ENCODE peak calls at places on chromosomes 13 and 19, in eight cellular contexts. One of them, this sample, is unnamed.

GRCh38 chr13:85313761-85314503 is 485.3 kb downstream of the SLITRK6 start:
- DNase-seq in IMR-90: peak
- DNase-seq in Peyer's patch: no peak
- DNase-seq in lower lobe of right lung: no peak
- DNase-seq in dorsolateral prefrontal cortex: no peak
- DNase-seq in stomach: no peak
- DNase-seq in H1: no peak
- DNase-seq in ovary: no peak
- DNase-seq in this sample: no peak

GRCh38 chr13:100443278-100443997 is 145.2 kb downstream of the GGACT start:
- DNase-seq in IMR-90: no peak
- DNase-seq in Peyer's patch: no peak
- DNase-seq in lower lobe of right lung: no peak
- DNase-seq in dorsolateral prefrontal cortex: no peak
- DNase-seq in stomach: no peak
- DNase-seq in H1: no peak
- DNase-seq in ovary: no peak
- DNase-seq in this sample: no peak

GRCh38 chr13:21567714-21568113 is 36.3 kb downstream of the MICU2 start:
- DNase-seq in IMR-90: peak
- DNase-seq in Peyer's patch: no peak
- DNase-seq in lower lobe of right lung: no peak
- DNase-seq in dorsolateral prefrontal cortex: no peak
- DNase-seq in stomach: no peak
- DNase-seq in H1: no peak
- DNase-seq in ovary: no peak
- DNase-seq in this sample: no peak

GRCh38 chr13:98033277-98034247 is 80.1 kb downstream of the IPO5 start:
- DNase-seq in IMR-90: peak
- DNase-seq in Peyer's patch: no peak
- DNase-seq in lower lobe of right lung: no peak
- DNase-seq in dorsolateral prefrontal cortex: no peak
- DNase-seq in stomach: no peak
- DNase-seq in H1: no peak
- DNase-seq in ovary: no peak
- DNase-seq in this sample: no peak

GRCh38 chr13:31485651-31486051 is 253.7 kb upstream of the RXFP2 start:
- DNase-seq in IMR-90: no peak
- DNase-seq in Peyer's patch: no peak
- DNase-seq in lower lobe of right lung: no peak
- DNase-seq in dorsolateral prefrontal cortex: no peak
- DNase-seq in stomach: no peak
- DNase-seq in H1: no peak
- DNase-seq in ovary: no peak
- DNase-seq in this sample: no peak

GRCh38 chr19:45884682-45885555 is 1.0 kb downstream of the IRF2BP1 start:
- DNase-seq in IMR-90: no peak
- DNase-seq in Peyer's patch: no peak
- DNase-seq in lower lobe of right lung: no peak
- DNase-seq in dorsolateral prefrontal cortex: no peak
- DNase-seq in stomach: peak
- DNase-seq in H1: no peak
- DNase-seq in ovary: peak
- DNase-seq in this sample: peak

GRCh38 chr13:87810391-87810801 is 139.2 kb downstream of the SLITRK5 start:
- DNase-seq in IMR-90: no peak
- DNase-seq in Peyer's patch: peak
- DNase-seq in lower lobe of right lung: no peak
- DNase-seq in dorsolateral prefrontal cortex: no peak
- DNase-seq in stomach: no peak
- DNase-seq in H1: peak
- DNase-seq in ovary: no peak
- DNase-seq in this sample: peak

GRCh38 chr19:57123882-57124281 is 4.1 kb downstream of the USP29 start:
- DNase-seq in IMR-90: no peak
- DNase-seq in Peyer's patch: no peak
- DNase-seq in lower lobe of right lung: no peak
- DNase-seq in dorsolateral prefrontal cortex: no peak
- DNase-seq in stomach: no peak
- DNase-seq in H1: no peak
- DNase-seq in ovary: no peak
- DNase-seq in this sample: no peak

GRCh38 chr13:66237411-66238062 is 992.6 kb downstream of the PCDH9 start:
- DNase-seq in IMR-90: no peak
- DNase-seq in Peyer's patch: no peak
- DNase-seq in lower lobe of right lung: no peak
- DNase-seq in dorsolateral prefrontal cortex: no peak
- DNase-seq in stomach: no peak
- DNase-seq in H1: no peak
- DNase-seq in ovary: no peak
- DNase-seq in this sample: no peak
- TF ChIP-seq CTCF in IMR-90: no peak
- TF ChIP-seq CTCF in Peyer's patch: no peak
- TF ChIP-seq CTCF in lower lobe of right lung: no peak
- TF ChIP-seq CTCF in dorsolateral prefrontal cortex: peak
- TF ChIP-seq CTCF in stomach: no peak
- TF ChIP-seq CTCF in H1: no peak
- TF ChIP-seq CTCF in ovary: no peak
- TF ChIP-seq CTCF in this sample: no peak

GRCh38 chr19:18587962-18588610 is 512 bp upstream of the REX1BD start:
- DNase-seq in IMR-90: no peak
- DNase-seq in Peyer's patch: no peak
- DNase-seq in lower lobe of right lung: no peak
- DNase-seq in dorsolateral prefrontal cortex: no peak
- DNase-seq in stomach: no peak
- DNase-seq in H1: no peak
- DNase-seq in ovary: no peak
- DNase-seq in this sample: no peak

GRCh38 chr19:18589380-18590272 is 1.0 kb downstream of the REX1BD start:
- DNase-seq in IMR-90: peak
- DNase-seq in Peyer's patch: peak
- DNase-seq in lower lobe of right lung: peak
- DNase-seq in dorsolateral prefrontal cortex: peak
- DNase-seq in stomach: peak
- DNase-seq in H1: peak
- DNase-seq in ovary: peak
- DNase-seq in this sample: peak

GRCh38 chr19:18591735-18592385 is 3.3 kb downstream of the REX1BD start:
- DNase-seq in IMR-90: no peak
- DNase-seq in Peyer's patch: no peak
- DNase-seq in lower lobe of right lung: no peak
- DNase-seq in dorsolateral prefrontal cortex: no peak
- DNase-seq in stomach: no peak
- DNase-seq in H1: no peak
- DNase-seq in ovary: no peak
- DNase-seq in this sample: no peak

GRCh38 chr19:18588611-18589379 is at the start of gene REX1BD:
- DNase-seq in IMR-90: peak
- DNase-seq in Peyer's patch: peak
- DNase-seq in lower lobe of right lung: peak
- DNase-seq in dorsolateral prefrontal cortex: peak
- DNase-seq in stomach: peak
- DNase-seq in H1: peak
- DNase-seq in ovary: peak
- DNase-seq in this sample: peak

GRCh38 chr19:18590273-18591272 is 2.0 kb downstream of the REX1BD start:
- DNase-seq in IMR-90: peak
- DNase-seq in Peyer's patch: no peak
- DNase-seq in lower lobe of right lung: no peak
- DNase-seq in dorsolateral prefrontal cortex: peak
- DNase-seq in stomach: no peak
- DNase-seq in H1: peak
- DNase-seq in ovary: peak
- DNase-seq in this sample: peak
- TF ChIP-seq CTCF in IMR-90: peak
- TF ChIP-seq CTCF in Peyer's patch: no peak
- TF ChIP-seq CTCF in lower lobe of right lung: no peak
- TF ChIP-seq CTCF in dorsolateral prefrontal cortex: peak
- TF ChIP-seq CTCF in stomach: no peak
- TF ChIP-seq CTCF in H1: peak
- TF ChIP-seq CTCF in ovary: no peak
- TF ChIP-seq CTCF in this sample: peak

GRCh38 chr19:16185925-16186234 is 670 bp downstream of the FAM32A start:
- DNase-seq in IMR-90: no peak
- DNase-seq in Peyer's patch: no peak
- DNase-seq in lower lobe of right lung: no peak
- DNase-seq in dorsolateral prefrontal cortex: no peak
- DNase-seq in stomach: no peak
- DNase-seq in H1: no peak
- DNase-seq in ovary: no peak
- DNase-seq in this sample: no peak
- TF ChIP-seq CTCF in IMR-90: peak
- TF ChIP-seq CTCF in Peyer's patch: peak
- TF ChIP-seq CTCF in lower lobe of right lung: no peak
- TF ChIP-seq CTCF in dorsolateral prefrontal cortex: peak
- TF ChIP-seq CTCF in stomach: peak
- TF ChIP-seq CTCF in H1: peak
- TF ChIP-seq CTCF in ovary: no peak
- TF ChIP-seq CTCF in this sample: peak

DNA sequence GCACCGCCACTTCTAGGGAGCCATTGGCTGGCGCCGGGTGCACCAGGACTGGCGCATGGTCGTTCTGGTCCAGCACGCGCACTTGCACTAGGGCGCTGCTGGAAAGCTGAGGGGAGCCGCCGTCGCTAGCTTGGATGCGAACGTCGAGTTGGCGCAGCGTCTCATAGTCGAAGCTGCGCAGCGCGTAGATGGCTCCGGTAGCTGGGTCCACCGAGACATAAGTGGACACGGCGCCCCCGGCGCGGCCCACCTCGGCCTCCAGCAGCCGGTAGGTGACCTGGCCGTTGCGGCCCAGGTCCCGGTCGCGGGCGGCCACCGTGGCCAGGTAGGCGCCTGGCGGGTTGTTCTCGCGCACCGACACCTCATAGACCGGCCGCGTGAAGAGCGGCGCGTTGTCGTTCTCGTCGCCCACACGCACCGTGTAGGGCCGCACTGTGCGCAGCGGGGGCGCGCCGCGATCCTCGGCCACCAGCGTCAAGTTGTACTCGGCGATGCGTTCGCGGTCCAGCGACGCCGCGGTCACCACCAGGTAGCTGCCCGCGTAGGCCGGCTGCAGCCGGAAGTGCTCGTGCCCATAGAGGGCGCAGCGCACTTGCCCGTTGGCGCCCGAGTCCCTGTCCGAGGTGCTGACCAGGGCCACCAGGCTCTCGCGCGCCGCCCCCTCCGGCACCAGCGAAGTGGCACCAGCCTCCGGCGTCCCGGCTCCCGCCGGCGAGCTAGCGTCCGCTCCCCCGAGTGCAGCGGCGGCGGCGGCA is 1.7 kb downstream of the PCDH8 start:
- DNase-seq in IMR-90: peak
- DNase-seq in Peyer's patch: peak
- DNase-seq in lower lobe of right lung: peak
- DNase-seq in dorsolateral prefrontal cortex: peak
- DNase-seq in stomach: no peak
- DNase-seq in H1: peak
- DNase-seq in ovary: peak
- DNase-seq in this sample: peak
- TF ChIP-seq CTCF in IMR-90: peak
- TF ChIP-seq CTCF in Peyer's patch: peak
- TF ChIP-seq CTCF in lower lobe of right lung: peak
- TF ChIP-seq CTCF in dorsolateral prefrontal cortex: peak
- TF ChIP-seq CTCF in stomach: no peak
- TF ChIP-seq CTCF in H1: peak
- TF ChIP-seq CTCF in ovary: no peak
- TF ChIP-seq CTCF in this sample: peak

DNA sequence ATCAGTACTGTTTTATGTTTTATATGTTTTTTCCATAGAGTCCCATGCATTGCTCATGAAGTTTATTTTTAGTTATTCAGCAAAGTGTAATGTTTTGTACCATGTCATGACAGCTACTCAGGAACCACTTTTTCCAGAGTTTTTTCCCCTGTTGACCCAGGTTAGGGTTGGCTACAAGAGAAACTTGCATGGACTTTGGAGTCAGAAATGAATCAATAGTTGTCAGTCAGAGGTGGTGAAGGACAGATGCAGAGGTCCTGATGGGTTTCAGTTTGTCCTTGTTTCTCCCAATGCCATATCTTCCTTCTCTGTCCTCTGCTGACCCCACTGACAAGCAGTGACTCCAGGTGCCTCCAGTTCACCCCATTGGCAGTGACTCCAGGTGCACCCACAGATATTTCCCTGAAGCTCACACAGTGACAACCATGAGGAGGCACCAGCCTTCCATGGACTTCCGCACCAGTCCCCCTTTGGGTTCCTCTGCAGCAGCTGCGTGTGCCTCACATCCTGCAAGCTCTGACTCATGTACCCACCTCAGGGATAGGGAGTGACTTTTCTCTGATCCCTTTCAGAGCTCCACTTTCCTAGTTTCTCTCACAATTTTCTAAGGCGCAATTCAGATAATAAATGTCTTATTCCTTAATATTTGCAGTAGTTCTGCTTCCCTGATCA is 92.1 kb downstream of the AKAP11 start:
- DNase-seq in IMR-90: peak
- DNase-seq in Peyer's patch: no peak
- DNase-seq in lower lobe of right lung: no peak
- DNase-seq in dorsolateral prefrontal cortex: no peak
- DNase-seq in stomach: no peak
- DNase-seq in H1: no peak
- DNase-seq in ovary: no peak
- DNase-seq in this sample: no peak
- TF ChIP-seq CTCF in IMR-90: no peak
- TF ChIP-seq CTCF in Peyer's patch: no peak
- TF ChIP-seq CTCF in lower lobe of right lung: no peak
- TF ChIP-seq CTCF in dorsolateral prefrontal cortex: no peak
- TF ChIP-seq CTCF in stomach: no peak
- TF ChIP-seq CTCF in H1: no peak
- TF ChIP-seq CTCF in ovary: no peak
- TF ChIP-seq CTCF in this sample: no peak

DNA sequence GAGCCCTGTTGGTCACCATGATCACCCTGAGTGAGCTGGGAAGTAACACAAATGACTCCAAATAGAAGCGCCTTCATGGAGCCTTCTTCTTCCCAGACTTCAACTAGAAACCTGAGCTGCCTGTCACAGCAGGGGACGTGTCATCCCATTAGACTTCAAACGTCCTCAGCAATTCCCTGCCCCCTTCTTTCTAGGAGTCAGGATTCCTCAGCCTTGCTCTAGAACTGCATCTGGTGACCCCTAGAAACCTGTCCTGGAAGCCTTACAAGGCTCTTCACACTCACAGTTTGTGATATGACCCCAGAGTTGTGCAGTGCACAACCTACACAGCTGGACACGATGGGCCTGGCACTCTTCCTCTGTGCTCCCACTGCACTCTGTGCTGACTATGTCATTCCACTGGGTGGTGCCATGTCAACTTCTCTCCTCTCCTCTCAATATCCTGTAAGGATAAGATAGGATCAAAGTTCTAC is 23.6 kb upstream of the TTYH1 start:
- DNase-seq in IMR-90: no peak
- DNase-seq in Peyer's patch: no peak
- DNase-seq in lower lobe of right lung: no peak
- DNase-seq in dorsolateral prefrontal cortex: no peak
- DNase-seq in stomach: no peak
- DNase-seq in H1: peak
- DNase-seq in ovary: no peak
- DNase-seq in this sample: no peak
- TF ChIP-seq CTCF in IMR-90: no peak
- TF ChIP-seq CTCF in Peyer's patch: no peak
- TF ChIP-seq CTCF in lower lobe of right lung: no peak
- TF ChIP-seq CTCF in dorsolateral prefrontal cortex: no peak
- TF ChIP-seq CTCF in stomach: no peak
- TF ChIP-seq CTCF in H1: peak
- TF ChIP-seq CTCF in ovary: no peak
- TF ChIP-seq CTCF in this sample: no peak

This sample was measured in glutamatergic neuron.